ENCODE peak calls at places on chromosomes 16 and 17, in four cellular contexts. A is non-pigmented ciliary epithelial cell; V is activated CD4-positive, CD25-positive, alpha-beta regulatory T cell treated with anti-CD3 and anti-CD28 coated beads, Interleukin-2, amount 50 U/mL, for 16 hours; U is ELR. S is an unnamed sample.

GRCh38 chr17:73510981-73511442 is 133.2 kb downstream of the SDK2 start:
- DNase-seq in A (no peak), V (no peak), U (no peak), S (no peak)

GRCh38 chr16:30340621-30341020 is 14.5 kb downstream of the CD2BP2 start:
- DNase-seq in A (no peak), V (no peak), U (no peak), S (no peak)

GRCh38 chr17:81391268-81391963 is 3.8 kb upstream of the BAHCC1 start:
- DNase-seq in A (no peak), V (no peak), U (no peak), S (no peak)

GRCh38 chr17:77131919-77132318 is 8.8 kb upstream of the SEC14L1 start:
- DNase-seq in A (no peak), V (no peak), U (peak), S (no peak)

GRCh38 chr17:59244081-59244480 is 23.8 kb downstream of the GDPD1 start:
- DNase-seq in A (no peak), V (no peak), U (no peak), S (no peak)

GRCh38 chr16:23060458-23061320 is 88.6 kb downstream of the USP31 start:
- DNase-seq in A (peak), V (peak), U (peak), S (peak)

GRCh38 chr17:72510454-72511016 is 389.7 kb downstream of the SOX9 start:
- DNase-seq in A (no peak), V (no peak), U (no peak), S (peak)

GRCh38 chr17:45783593-45784292 is 377 bp upstream of the CRHR1 start:
- DNase-seq in A (no peak), V (no peak), U (no peak), S (peak)

GRCh38 chr16:73054131-73054496 is 6.2 kb upstream of the ZFHX3 start:
- DNase-seq in A (no peak), V (no peak), U (peak), S (peak)

GRCh38 chr17:31594416-31594815 is 202.9 kb downstream of the RAB11FIP4 start:
- DNase-seq in A (no peak), V (no peak), U (no peak), S (peak)

GRCh38 chr16:75195811-75196790 is 10.9 kb downstream of the CTRB2 start:
- DNase-seq in A (no peak), V (no peak), U (no peak), S (no peak)

GRCh38 chr17:259341-259976 is 78.0 kb upstream of the DOC2B start:
- DNase-seq in A (no peak), V (no peak), U (no peak), S (peak)

GRCh38 chr17:44187131-44187899 is 543 bp downstream of the TMUB2 start:
- DNase-seq in A (no peak), V (peak), U (peak), S (peak)

GRCh38 chr16:17027488-17028129 is 443.2 kb downstream of the XYLT1 start:
- DNase-seq in A (no peak), V (no peak), U (no peak), S (no peak)

GRCh38 chr16:78179666-78180065 is 80.2 kb downstream of the WWOX start:
- DNase-seq in A (no peak), V (no peak), U (no peak), S (no peak)

GRCh38 chr17:50107790-50108414 is 12.8 kb downstream of the PDK2 start:
- DNase-seq in A (no peak), V (no peak), U (peak), S (no peak)

S was measured in H7.